ENCODE peak calls at places on chromosomes 13 and 19, in seven cellular contexts. One of them, this sample, is unnamed.

GRCh38 chr13:52862358-52863206 is 14.1 kb upstream of the PCDH8 start:
- DNase-seq in HEK293T: peak; percentile 67
- DNase-seq in GM12878: no peak
- DNase-seq in K562: peak; percentile 57
- DNase-seq in H1: no peak
- DNase-seq in WTC11: peak; percentile 74
- DNase-seq in HepG2: peak; percentile 5
- DNase-seq in this sample: peak; percentile 24

GRCh38 chr13:114065926-114066774 is 66.3 kb downstream of the RASA3 start:
- DNase-seq in HEK293T: no peak
- DNase-seq in WTC11: no peak
- DNase-seq in HepG2: no peak
- DNase-seq in H1: no peak
- DNase-seq in GM12878: no peak
- DNase-seq in K562: no peak
- DNase-seq in this sample: no peak

GRCh38 chr13:105660550-105660949 is 874.9 kb downstream of the EFNB2 start:
- DNase-seq in HepG2: no peak
- DNase-seq in WTC11: no peak
- DNase-seq in H1: no peak
- DNase-seq in GM12878: no peak
- DNase-seq in K562: no peak
- DNase-seq in HEK293T: no peak
- DNase-seq in this sample: no peak

GRCh38 chr13:113656831-113657671 is 947 bp downstream of the ATP4B start:
- DNase-seq in GM12878: no peak
- DNase-seq in HEK293T: no peak
- DNase-seq in HepG2: no peak
- DNase-seq in WTC11: peak; percentile 13
- DNase-seq in K562: no peak
- DNase-seq in H1: no peak
- DNase-seq in this sample: no peak

GRCh38 chr13:98650376-98651107 is 73.6 kb upstream of the STK24 start:
- DNase-seq in K562: no peak
- DNase-seq in GM12878: no peak
- DNase-seq in H1: no peak
- DNase-seq in HepG2: no peak
- DNase-seq in HEK293T: no peak
- DNase-seq in WTC11: no peak
- DNase-seq in this sample: no peak

GRCh38 chr19:33055718-33056117 is 9.0 kb downstream of the RHPN2 start:
- DNase-seq in H1: no peak
- DNase-seq in GM12878: no peak
- DNase-seq in HepG2: no peak
- DNase-seq in WTC11: no peak
- DNase-seq in K562: no peak
- DNase-seq in HEK293T: no peak
- DNase-seq in this sample: no peak

GRCh38 chr13:64529874-64530485 is 2700.2 kb downstream of the PCDH9 start:
- DNase-seq in HepG2: peak; percentile 9
- DNase-seq in HEK293T: peak; percentile 74
- DNase-seq in WTC11: peak; percentile 36
- DNase-seq in K562: peak; percentile 13
- DNase-seq in H1: peak; percentile 17
- DNase-seq in GM12878: no peak
- DNase-seq in this sample: peak; percentile 19

GRCh38 chr13:100491164-100491847 is 97.3 kb downstream of the GGACT start:
- DNase-seq in GM12878: no peak
- DNase-seq in WTC11: no peak
- DNase-seq in HEK293T: no peak
- DNase-seq in K562: no peak
- DNase-seq in HepG2: no peak
- DNase-seq in H1: no peak
- DNase-seq in this sample: no peak

GRCh38 chr13:52405767-52406494 is at the start of gene THSD1:
- DNase-seq in WTC11: peak; percentile 54
- DNase-seq in HepG2: no peak
- DNase-seq in H1: no peak
- DNase-seq in K562: no peak
- DNase-seq in GM12878: no peak
- DNase-seq in HEK293T: peak; percentile 46
- DNase-seq in this sample: no peak

GRCh38 chr13:98216135-98216565 is 39.1 kb upstream of the RNF113B start:
- DNase-seq in H1: no peak
- DNase-seq in GM12878: no peak
- DNase-seq in WTC11: no peak
- DNase-seq in HEK293T: peak; percentile 45
- DNase-seq in HepG2: no peak
- DNase-seq in K562: no peak
- DNase-seq in this sample: peak; percentile 33

GRCh38 chr13:44148159-44148929 is 225.3 kb upstream of the SERP2 start:
- DNase-seq in H1: no peak
- DNase-seq in HepG2: no peak
- DNase-seq in GM12878: no peak
- DNase-seq in WTC11: no peak
- DNase-seq in HEK293T: no peak
- DNase-seq in K562: no peak
- DNase-seq in this sample: no peak

GRCh38 chr19:19539738-19540703 is 2.0 kb downstream of the CILP2 start:
- DNase-seq in K562: peak; percentile 96
- DNase-seq in H1: peak; percentile 81
- DNase-seq in HEK293T: peak; percentile 83
- DNase-seq in GM12878: no peak
- DNase-seq in HepG2: no peak
- DNase-seq in WTC11: peak; percentile 98
- DNase-seq in this sample: peak; percentile 80

GRCh38 chr13:62387642-62388041 is 972.0 kb upstream of the PCDH20 start:
- DNase-seq in K562: no peak
- DNase-seq in HEK293T: peak; percentile 46
- DNase-seq in HepG2: no peak
- DNase-seq in H1: no peak
- DNase-seq in GM12878: no peak
- DNase-seq in WTC11: no peak
- DNase-seq in this sample: peak; percentile 2

GRCh38 chr13:37539176-37539575 is 59.4 kb downstream of the POSTN start:
- DNase-seq in HEK293T: no peak
- DNase-seq in H1: no peak
- DNase-seq in WTC11: no peak
- DNase-seq in K562: no peak
- DNase-seq in GM12878: no peak
- DNase-seq in HepG2: no peak
- DNase-seq in this sample: no peak

GRCh38 chr13:27853345-27853744 is 61.1 kb downstream of the GSX1 start:
- DNase-seq in HEK293T: no peak
- DNase-seq in GM12878: no peak
- DNase-seq in H1: no peak
- DNase-seq in K562: no peak
- DNase-seq in HepG2: no peak
- DNase-seq in WTC11: no peak
- DNase-seq in this sample: no peak

GRCh38 chr13:24605923-24606372 is 74.3 kb upstream of the ATP12A start:
- DNase-seq in HEK293T: no peak
- DNase-seq in K562: no peak
- DNase-seq in HepG2: peak; percentile 47
- DNase-seq in WTC11: no peak
- DNase-seq in H1: no peak
- DNase-seq in GM12878: no peak
- DNase-seq in this sample: peak; percentile 6

GRCh38 chr19:5046339-5047039 is 77.6 kb downstream of the KDM4B start:
- DNase-seq in K562: no peak
- DNase-seq in GM12878: no peak
- DNase-seq in H1: no peak
- DNase-seq in HepG2: peak; percentile 87
- DNase-seq in HEK293T: peak; percentile 60
- DNase-seq in WTC11: no peak
- DNase-seq in this sample: no peak

GRCh38 chr19:39172700-39173501 is 23.9 kb upstream of the NCCRP1 start:
- DNase-seq in GM12878: no peak
- DNase-seq in H1: no peak
- DNase-seq in WTC11: no peak
- DNase-seq in K562: no peak
- DNase-seq in HepG2: no peak
- DNase-seq in HEK293T: no peak
- DNase-seq in this sample: no peak

GRCh38 chr13:39364797-39365468 is 238.1 kb downstream of the LHFPL6 start:
- DNase-seq in WTC11: no peak
- DNase-seq in H1: no peak
- DNase-seq in K562: no peak
- DNase-seq in HepG2: peak; percentile 7
- DNase-seq in GM12878: no peak
- DNase-seq in HEK293T: peak; percentile 71
- DNase-seq in this sample: peak; percentile 0

GRCh38 chr19:17091758-17092333 is 16.3 kb downstream of the MYO9B start:
- DNase-seq in H1: no peak
- DNase-seq in HEK293T: no peak
- DNase-seq in WTC11: no peak
- DNase-seq in K562: peak; percentile 41
- DNase-seq in GM12878: no peak
- DNase-seq in HepG2: no peak
- DNase-seq in this sample: no peak
- TF ChIP-seq SP1 in H1: no peak
- TF ChIP-seq SP1 in HEK293T: no peak
- TF ChIP-seq SP1 in WTC11: no peak
- TF ChIP-seq SP1 in K562: no peak
- TF ChIP-seq SP1 in GM12878: no peak
- TF ChIP-seq SP1 in HepG2: no peak
- TF ChIP-seq SP1 in this sample: no peak

DNA sequence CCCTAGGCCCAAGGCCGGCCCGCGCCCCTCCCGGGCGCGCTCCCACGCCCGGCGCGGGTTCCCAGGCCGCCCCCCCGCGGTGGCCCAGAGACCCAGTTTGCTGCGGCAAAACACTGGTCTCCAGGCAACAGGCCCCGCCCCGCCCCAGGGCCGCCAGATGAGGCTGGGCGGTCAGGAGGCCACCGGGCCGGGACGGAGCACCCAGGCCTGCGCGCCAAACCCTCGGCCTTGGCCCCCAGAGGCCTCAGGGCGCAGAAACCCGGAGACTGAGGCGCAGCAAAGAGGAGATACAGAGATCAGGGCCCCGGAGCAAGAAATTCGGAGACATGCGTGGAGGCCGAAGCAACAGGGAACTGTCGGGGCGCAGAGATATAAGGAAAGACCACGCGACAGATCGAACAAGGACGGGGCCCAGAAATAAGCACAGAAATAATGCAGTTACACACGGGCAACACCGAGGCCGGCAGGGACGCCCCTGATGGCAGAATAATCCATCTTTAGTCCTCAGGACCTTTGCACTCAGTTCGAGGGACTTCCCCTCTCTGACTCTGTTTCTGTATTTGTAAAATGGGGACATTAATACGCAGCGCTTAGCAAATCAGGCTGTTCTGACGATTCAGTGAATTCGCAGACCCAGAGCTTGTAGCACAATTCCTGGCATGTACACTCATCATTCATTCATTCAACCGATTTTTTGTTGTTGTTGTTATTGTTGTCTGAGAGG is 20.8 kb upstream of the ERCC1 start:
- DNase-seq in GM12878: no peak
- DNase-seq in K562: peak; percentile 88
- DNase-seq in H1: no peak
- DNase-seq in HEK293T: peak; percentile 70
- DNase-seq in HepG2: peak; percentile 80
- DNase-seq in WTC11: peak; percentile 96
- DNase-seq in this sample: no peak
- TF ChIP-seq SP1 in GM12878: no peak
- TF ChIP-seq SP1 in K562: peak; percentile 63
- TF ChIP-seq SP1 in H1: no peak
- TF ChIP-seq SP1 in HEK293T: no peak
- TF ChIP-seq SP1 in HepG2: peak; percentile 54
- TF ChIP-seq SP1 in WTC11: peak; percentile 72
- TF ChIP-seq SP1 in this sample: no peak

DNA sequence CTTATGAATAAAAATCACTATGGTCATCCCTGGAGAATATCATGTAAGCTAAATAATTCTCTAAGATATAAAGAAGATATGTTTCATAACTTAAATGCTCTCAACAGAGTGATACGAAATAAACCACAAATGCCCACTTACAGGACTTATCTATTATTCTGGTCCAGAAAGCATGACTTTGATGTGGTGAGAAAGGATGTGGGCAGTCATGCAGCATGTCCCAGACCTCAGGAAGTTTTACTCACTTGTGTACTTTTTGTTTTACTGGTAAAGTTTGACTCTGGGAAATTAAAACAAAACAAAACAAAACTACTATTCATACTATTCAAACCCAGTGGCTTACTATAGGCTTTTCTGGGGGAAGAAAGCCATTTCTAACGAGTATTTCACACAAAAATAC is 483.2 kb upstream of the SLITRK6 start:
- DNase-seq in WTC11: no peak
- DNase-seq in HEK293T: no peak
- DNase-seq in GM12878: peak; percentile 20
- DNase-seq in H1: no peak
- DNase-seq in HepG2: no peak
- DNase-seq in K562: no peak
- DNase-seq in this sample: no peak
- TF ChIP-seq SP1 in WTC11: no peak
- TF ChIP-seq SP1 in HEK293T: no peak
- TF ChIP-seq SP1 in GM12878: no peak
- TF ChIP-seq SP1 in H1: no peak
- TF ChIP-seq SP1 in HepG2: no peak
- TF ChIP-seq SP1 in K562: no peak
- TF ChIP-seq SP1 in this sample: no peak

GRCh38 chr19:48353682-48354081 is 10.1 kb downstream of the TMEM143 start:
- DNase-seq in HEK293T: no peak
- DNase-seq in H1: no peak
- DNase-seq in HepG2: no peak
- DNase-seq in WTC11: no peak
- DNase-seq in K562: no peak
- DNase-seq in GM12878: no peak
- DNase-seq in this sample: no peak

GRCh38 chr19:48354332-48354992 is 9.3 kb downstream of the TMEM143 start:
- DNase-seq in WTC11: no peak
- DNase-seq in GM12878: no peak
- DNase-seq in HEK293T: no peak
- DNase-seq in K562: peak; percentile 39
- DNase-seq in H1: no peak
- DNase-seq in HepG2: peak; percentile 100
- DNase-seq in this sample: peak; percentile 99

GRCh38 chr19:48350856-48351255 is 12.9 kb downstream of the TMEM143 start:
- DNase-seq in HEK293T: no peak
- DNase-seq in H1: no peak
- DNase-seq in K562: no peak
- DNase-seq in GM12878: no peak
- DNase-seq in HepG2: no peak
- DNase-seq in WTC11: no peak
- DNase-seq in this sample: no peak

GRCh38 chr19:48348737-48349136 is 15.0 kb downstream of the TMEM143 start:
- DNase-seq in HepG2: no peak
- DNase-seq in K562: no peak
- DNase-seq in GM12878: no peak
- DNase-seq in H1: no peak
- DNase-seq in HEK293T: no peak
- DNase-seq in WTC11: no peak
- DNase-seq in this sample: no peak

DNA sequence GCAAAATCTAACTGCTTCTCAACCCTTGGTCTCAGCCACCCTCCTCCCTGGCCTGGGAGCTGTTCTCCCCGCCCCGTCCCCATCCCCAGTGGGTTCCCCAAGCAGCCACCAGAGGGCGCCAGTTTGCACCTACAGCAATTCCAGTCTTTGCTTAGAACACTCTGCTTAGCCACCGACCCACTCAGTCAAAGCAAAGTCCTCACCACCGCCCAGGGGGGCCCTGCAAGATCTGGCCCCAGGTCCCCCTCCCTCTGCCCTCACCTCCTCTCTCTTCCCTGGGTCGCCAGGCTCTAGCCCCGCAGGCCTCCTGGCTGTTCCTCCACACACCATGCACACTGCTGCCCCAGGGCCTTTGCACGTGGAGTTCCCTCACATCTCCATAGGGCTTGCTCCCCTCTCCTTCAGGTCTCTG is 12.4 kb downstream of the TMEM143 start:
- DNase-seq in WTC11: peak; percentile 90
- DNase-seq in GM12878: no peak
- DNase-seq in HEK293T: peak; percentile 83
- DNase-seq in H1: no peak
- DNase-seq in K562: peak; percentile 84
- DNase-seq in HepG2: peak; percentile 63
- DNase-seq in this sample: no peak
- TF ChIP-seq SP1 in WTC11: no peak
- TF ChIP-seq SP1 in GM12878: no peak
- TF ChIP-seq SP1 in HEK293T: no peak
- TF ChIP-seq SP1 in H1: no peak
- TF ChIP-seq SP1 in K562: peak; percentile 68
- TF ChIP-seq SP1 in HepG2: no peak
- TF ChIP-seq SP1 in this sample: no peak

This sample was measured in HCT116.